ENCODE peak calls at places on chromosomes 7 and 10, in four cellular contexts. One of them, this sample, is unnamed.

GRCh38 chr10:3237530-3237929 is 64.9 kb upstream of the PITRM1 start:
- DNase-seq in fibroblast of lung: no peak
- DNase-seq in astrocyte of the cerebellum: no peak
- DNase-seq in AG04450: no peak
- DNase-seq in this sample: no peak

GRCh38 chr10:133394801-133395221 is 854 bp downstream of the MTG1 start:
- DNase-seq in fibroblast of lung: no peak
- DNase-seq in astrocyte of the cerebellum: no peak
- DNase-seq in AG04450: no peak
- DNase-seq in this sample: no peak

GRCh38 chr7:27168265-27168947 is 3.1 kb upstream of the HOXA9 start:
- DNase-seq in fibroblast of lung: no peak
- DNase-seq in astrocyte of the cerebellum: no peak
- DNase-seq in AG04450: no peak
- DNase-seq in this sample: no peak

GRCh38 chr7:76505168-76506080 is 4.9 kb upstream of the UPK3B start:
- DNase-seq in fibroblast of lung: no peak
- DNase-seq in astrocyte of the cerebellum: no peak
- DNase-seq in AG04450: no peak
- DNase-seq in this sample: no peak

GRCh38 chr7:148772297-148773089 is 73.8 kb downstream of the CUL1 start:
- DNase-seq in fibroblast of lung: peak; percentile 87
- DNase-seq in astrocyte of the cerebellum: peak; percentile 64
- DNase-seq in AG04450: peak; percentile 84
- DNase-seq in this sample: peak; percentile 67

GRCh38 chr10:102517553-102517952 is 13.8 kb downstream of the SUFU start:
- DNase-seq in fibroblast of lung: no peak
- DNase-seq in astrocyte of the cerebellum: no peak
- DNase-seq in AG04450: peak; percentile 44
- DNase-seq in this sample: no peak

GRCh38 chr10:79185067-79185774 is 116.5 kb downstream of the ZMIZ1 start:
- DNase-seq in fibroblast of lung: peak; percentile 52
- DNase-seq in astrocyte of the cerebellum: no peak
- DNase-seq in AG04450: no peak
- DNase-seq in this sample: no peak

GRCh38 chr10:117431160-117431559 is 55.9 kb upstream of the PDZD8 start:
- DNase-seq in fibroblast of lung: no peak
- DNase-seq in astrocyte of the cerebellum: no peak
- DNase-seq in AG04450: no peak
- DNase-seq in this sample: no peak

GRCh38 chr7:82699773-82700186 is 256.2 kb upstream of the CACNA2D1 start:
- DNase-seq in fibroblast of lung: peak; percentile 20
- DNase-seq in astrocyte of the cerebellum: peak; percentile 69
- DNase-seq in AG04450: no peak
- DNase-seq in this sample: no peak

GRCh38 chr7:46544396-46545008 is 623.4 kb upstream of the IGFBP3 start:
- DNase-seq in fibroblast of lung: peak; percentile 90
- DNase-seq in astrocyte of the cerebellum: peak; percentile 57
- DNase-seq in AG04450: peak; percentile 48
- DNase-seq in this sample: no peak

GRCh38 chr10:77959887-77960286 is 33.3 kb upstream of the DLG5 start:
- DNase-seq in fibroblast of lung: no peak
- DNase-seq in astrocyte of the cerebellum: no peak
- DNase-seq in AG04450: no peak
- DNase-seq in this sample: no peak
- TF ChIP-seq CTCF in fibroblast of lung: no peak
- TF ChIP-seq CTCF in astrocyte of the cerebellum: no peak
- TF ChIP-seq CTCF in AG04450: no peak
- TF ChIP-seq CTCF in this sample: no peak

GRCh38 chr10:45374451-45375052 is 536 bp downstream of the ALOX5 start:
- DNase-seq in fibroblast of lung: no peak
- DNase-seq in astrocyte of the cerebellum: no peak
- DNase-seq in AG04450: no peak
- DNase-seq in this sample: no peak
- H3K4me3 ChIP-seq in fibroblast of lung: no peak overlapping the region
- H3K4me3 ChIP-seq in astrocyte of the cerebellum: peak overlapping the region; percentile 22
- H3K4me3 ChIP-seq in AG04450: no peak overlapping the region
- H3K4me3 ChIP-seq in this sample: no peak overlapping the region

GRCh38 chr7:117176311-117176710 is 146.5 kb downstream of the WNT2 start:
- DNase-seq in fibroblast of lung: peak; percentile 14
- DNase-seq in astrocyte of the cerebellum: no peak
- DNase-seq in AG04450: no peak
- DNase-seq in this sample: no peak

GRCh38 chr7:117169907-117170306 is 153.0 kb downstream of the WNT2 start:
- DNase-seq in fibroblast of lung: no peak
- DNase-seq in astrocyte of the cerebellum: peak; percentile 41
- DNase-seq in AG04450: no peak
- DNase-seq in this sample: no peak

GRCh38 chr7:117173001-117173400 is 149.9 kb downstream of the WNT2 start:
- DNase-seq in fibroblast of lung: no peak
- DNase-seq in astrocyte of the cerebellum: no peak
- DNase-seq in AG04450: no peak
- DNase-seq in this sample: no peak

GRCh38 chr7:117172283-117172682 is 150.6 kb downstream of the WNT2 start:
- DNase-seq in fibroblast of lung: no peak
- DNase-seq in astrocyte of the cerebellum: no peak
- DNase-seq in AG04450: no peak
- DNase-seq in this sample: no peak

GRCh38 chr7:117171106-117171505 is 151.8 kb downstream of the WNT2 start:
- DNase-seq in fibroblast of lung: no peak
- DNase-seq in astrocyte of the cerebellum: no peak
- DNase-seq in AG04450: no peak
- DNase-seq in this sample: no peak
- TF ChIP-seq CTCF in fibroblast of lung: no peak
- TF ChIP-seq CTCF in astrocyte of the cerebellum: no peak
- TF ChIP-seq CTCF in AG04450: no peak
- TF ChIP-seq CTCF in this sample: no peak

GRCh38 chr10:88946965-88947590 is 5.5 kb downstream of the ACTA2 start:
- DNase-seq in fibroblast of lung: no peak
- DNase-seq in astrocyte of the cerebellum: no peak
- DNase-seq in AG04450: no peak
- DNase-seq in this sample: no peak
- H3K4me3 ChIP-seq in fibroblast of lung: no peak overlapping the region
- H3K4me3 ChIP-seq in astrocyte of the cerebellum: no peak overlapping the region
- H3K4me3 ChIP-seq in AG04450: no peak overlapping the region
- H3K4me3 ChIP-seq in this sample: no peak overlapping the region

This sample was measured in AG09309.